ENCODE peak calls at places on chromosomes 5 and 9, in five cellular contexts. Q, K, P, W and M are unnamed samples.

GRCh38 chr9:112384690-112385089 is 4.8 kb downstream of the HSDL2 start:
- DNase-seq in P (no peak), W (no peak), Q (no peak), K (no peak), M (no peak)

GRCh38 chr5:24059006-24059405 is 551.6 kb downstream of the PRDM9 start:
- DNase-seq in Q (no peak), W (no peak), P (no peak), K (no peak), M (no peak)

GRCh38 chr9:26262431-26262830 is 584.2 kb upstream of the TUSC1 start:
- DNase-seq in P (no peak), K (no peak), Q (no peak), W (no peak), M (no peak)

GRCh38 chr5:411728-412127 is 31.2 kb upstream of the EXOC3 start:
- DNase-seq in P (no peak), W (no peak), K (peak; percentile 47), Q (peak; percentile 20), M (peak; percentile 48)

GRCh38 chr5:135243194-135244191 is 155.5 kb downstream of the MACROH2A1 start:
- DNase-seq in W (peak; percentile 20), P (no peak), K (no peak), Q (peak; percentile 54), M (no peak)

GRCh38 chr9:131116281-131117101 is 8.9 kb upstream of the NUP214 start:
- DNase-seq in K (peak; percentile 77), Q (peak; percentile 65), W (no peak), P (peak; percentile 57), M (peak; percentile 20)

GRCh38 chr9:114313186-114313585 is 9.7 kb upstream of the ORM1 start:
- DNase-seq in P (no peak), Q (no peak), W (no peak), K (peak; percentile 27), M (no peak)

GRCh38 chr9:120882935-120883607 is 6.1 kb upstream of the PHF19 start:
- DNase-seq in Q (no peak), P (no peak), W (no peak), K (no peak), M (no peak)

GRCh38 chr5:135694016-135694415 is 115.2 kb upstream of the CXCL14 start:
- DNase-seq in W (no peak), K (no peak), P (no peak), Q (no peak), M (no peak)

GRCh38 chr9:35729700-35730485 is 2.1 kb downstream of the TLN1 start:
- DNase-seq in Q (peak; percentile 80), W (no peak), K (peak; percentile 85), P (peak; percentile 61), M (peak; percentile 84)

GRCh38 chr5:850511-851006 is at the start of gene ZDHHC11:
- DNase-seq in K (peak; percentile 83), Q (peak; percentile 85), W (no peak), P (peak; percentile 44), M (peak; percentile 49)

GRCh38 chr5:55936100-55936693 is 58.6 kb downstream of the IL6ST start:
- DNase-seq in Q (peak; percentile 84), K (peak; percentile 92), P (peak; percentile 81), W (peak; percentile 63), M (peak; percentile 77)

GRCh38 chr5:633521-633955 is 21.4 kb downstream of the CEP72 start:
- DNase-seq in K (peak; percentile 68), W (no peak), P (no peak), Q (peak; percentile 57), M (no peak)

GRCh38 chr9:5750569-5750968 is 82.3 kb downstream of the ERMP1 start:
- DNase-seq in W (no peak), K (no peak), P (no peak), Q (no peak), M (no peak)

GRCh38 chr5:179908528-179908927 is 831 bp upstream of the TBC1D9B start:
- DNase-seq in K (no peak), W (no peak), P (no peak), Q (no peak), M (peak; percentile 92)

GRCh38 chr9:22005083-22005699 is 3.9 kb downstream of the CDKN2B start:
- DNase-seq in P (no peak), K (peak; percentile 46), Q (peak; percentile 47), W (no peak), M (peak; percentile 60)

GRCh38 chr5:176833286-176833685 is 22.9 kb downstream of the UNC5A start:
- DNase-seq in P (no peak), W (no peak), K (no peak), Q (no peak), M (no peak)

GRCh38 chr5:16508730-16509531 is 43.3 kb upstream of the ZNF622 start:
- DNase-seq in K (no peak), Q (peak; percentile 78), W (peak; percentile 87), P (peak; percentile 74), M (peak; percentile 67)

GRCh38 chr5:172770675-172771438 is at the start of gene DUSP1:
- DNase-seq in Q (peak; percentile 100), P (peak; percentile 99), K (peak; percentile 100), W (peak; percentile 100), M (peak; percentile 99)

GRCh38 chr5:79745255-79745654 is 55.6 kb downstream of the CMYA5 start:
- DNase-seq in Q (no peak), W (no peak), P (no peak), K (no peak), M (no peak)

GRCh38 chr5:115530426-115530825 is 14.1 kb downstream of the FEM1C start:
- DNase-seq in P (no peak), W (no peak), Q (no peak), K (no peak), M (no peak)

GRCh38 chr9:136925414-136926153 is 19.0 kb downstream of the FBXW5 start:
- DNase-seq in K (no peak), Q (peak; percentile 59), W (no peak), P (peak; percentile 74), M (no peak)

GRCh38 chr5:180323929-180324632 is 29.1 kb downstream of the GFPT2 start:
- DNase-seq in Q (no peak), K (no peak), P (no peak), W (no peak), M (peak; percentile 22)

GRCh38 chr5:173294673-173295320 is 33.4 kb downstream of the STC2 start:
- DNase-seq in K (peak; percentile 55), P (no peak), W (no peak), Q (no peak), M (no peak)

GRCh38 chr9:15959663-15960062 is 406.8 kb downstream of the CCDC171 start:
- DNase-seq in Q (no peak), K (no peak), W (no peak), P (no peak), M (no peak)

GRCh38 chr9:90801175-90801506 is 478 bp upstream of the SYK start:
- DNase-seq in K (no peak), W (no peak), Q (no peak), P (no peak), M (no peak)

GRCh38 chr5:119330367-119331183 is 25.2 kb upstream of the TNFAIP8 start:
- DNase-seq in K (no peak), P (no peak), W (no peak), Q (no peak), M (no peak)

GRCh38 chr5:16061163-16061562 is 118.4 kb downstream of the MARCHF11 start:
- DNase-seq in Q (no peak), K (no peak), P (no peak), W (no peak), M (no peak)

GRCh38 chr9:79829566-79830347 is 258.0 kb downstream of the TLE4 start:
- DNase-seq in W (no peak), P (no peak), K (no peak), Q (no peak), M (no peak)

GRCh38 chr5:83433891-83434290 is 37.7 kb upstream of the VCAN start:
- DNase-seq in W (no peak), Q (no peak), P (no peak), K (no peak), M (no peak)

GRCh38 chr9:98570663-98571440 is 137.9 kb downstream of the GABBR2 start:
- DNase-seq in K (no peak), W (no peak), Q (no peak), P (no peak), M (peak; percentile 73)
- H3K27me3 ChIP-seq in K (no peaks in the 10 kb centered on the region), W (no peaks in the 10 kb centered on the region), Q (no peaks in the 10 kb centered on the region), P (no peaks in the 10 kb centered on the region), M (no peaks in the 10 kb centered on the region)

DNA sequence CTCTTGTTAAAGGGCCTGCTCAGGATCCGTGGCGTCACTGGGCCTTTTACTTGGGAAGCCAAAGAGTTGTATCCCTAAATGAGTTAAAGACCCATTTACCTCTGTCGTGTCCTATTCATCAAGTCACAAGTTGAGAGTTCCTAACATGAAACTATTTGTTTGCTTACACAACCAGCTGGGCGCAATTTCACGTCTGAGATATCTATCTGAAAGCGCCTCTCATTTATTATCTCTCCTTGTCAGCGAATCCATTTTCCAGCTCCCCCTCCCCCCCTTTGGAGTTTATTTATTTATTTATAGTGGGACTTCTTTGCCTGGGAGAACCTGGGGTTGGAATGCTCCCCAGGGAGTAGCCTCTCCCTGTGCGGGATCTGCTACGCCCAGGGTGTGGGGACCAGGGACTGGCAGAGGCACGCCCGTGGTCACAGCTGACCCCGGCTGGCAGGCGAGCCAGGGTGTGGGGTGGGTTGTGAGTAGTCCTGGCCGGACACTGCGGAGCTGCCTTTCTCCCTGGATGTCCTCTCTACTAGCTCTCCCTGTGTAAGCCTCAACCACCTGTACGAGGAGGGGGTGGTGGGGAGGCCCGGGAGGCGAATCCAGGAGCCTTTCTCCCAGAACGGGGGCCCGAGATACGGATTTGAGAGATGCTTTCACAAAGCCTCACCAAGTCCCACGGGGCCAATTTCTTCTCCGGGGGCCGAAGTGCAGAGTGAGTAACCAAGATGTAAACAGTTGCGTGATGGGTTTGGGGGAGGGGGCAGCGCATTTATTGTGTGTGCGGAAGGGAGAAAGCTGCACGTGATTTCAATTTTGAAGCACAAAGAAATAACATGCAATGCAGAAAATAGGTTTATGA is 15.3 kb downstream of the NR2F1 start:
- DNase-seq in P (no peak), Q (no peak), K (no peak), W (no peak), M (peak; percentile 63)
- H3K27me3 ChIP-seq in P (peaks cover 93% of the 10 kb centered on the region), Q (peaks cover 96% of the 10 kb centered on the region), K (no peaks in the 10 kb centered on the region), W (peaks cover 34% of the 10 kb centered on the region), M (peaks cover 100% of the 10 kb centered on the region)

GRCh38 chr9:135711411-135711810 is 9.4 kb downstream of the KCNT1 start:
- DNase-seq in P (no peak), K (no peak), Q (no peak), W (no peak), M (no peak)
- H3K27me3 ChIP-seq in P (peaks cover 35% of the 10 kb centered on the region), K (no peaks in the 10 kb centered on the region), Q (peaks cover 37% of the 10 kb centered on the region), W (no peaks in the 10 kb centered on the region), M (no peaks in the 10 kb centered on the region)

DNA sequence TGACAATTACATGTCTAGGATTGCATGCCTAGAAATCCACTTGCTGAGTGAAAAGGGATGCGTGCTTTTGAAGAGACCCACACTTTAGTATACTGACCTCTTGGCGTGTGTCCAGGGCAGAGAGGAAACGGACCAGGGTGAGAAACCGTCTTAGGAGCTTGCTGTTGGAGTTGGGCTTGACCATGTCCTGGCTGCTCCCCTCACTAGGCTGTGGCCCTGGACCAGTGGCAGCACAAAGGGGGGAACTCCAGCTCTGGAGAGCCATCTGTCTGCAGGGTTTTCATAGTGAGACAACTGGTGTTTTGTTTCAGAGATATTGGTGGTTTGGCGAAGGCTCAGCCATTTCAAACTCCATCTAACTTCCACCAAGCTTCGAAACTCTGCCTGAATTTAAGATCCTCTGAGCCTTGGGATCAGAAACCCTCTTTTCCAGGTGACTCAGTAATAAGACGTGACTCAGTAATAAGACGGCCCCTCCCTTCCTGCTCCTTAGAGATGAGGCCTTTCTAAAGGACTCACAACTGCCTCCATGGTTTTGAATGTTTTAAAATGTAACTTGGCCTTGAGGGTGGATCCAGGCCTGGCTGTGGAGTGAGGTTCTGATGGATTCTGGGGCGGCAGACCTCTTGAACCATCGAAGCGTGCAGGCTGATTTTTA is 165.8 kb downstream of the MELK start:
- DNase-seq in P (no peak), K (no peak), W (no peak), Q (no peak), M (no peak)
- H3K27me3 ChIP-seq in P (peaks cover 60% of the 10 kb centered on the region), K (no peaks in the 10 kb centered on the region), W (no peaks in the 10 kb centered on the region), Q (peaks cover 47% of the 10 kb centered on the region), M (peaks cover 3% of the 10 kb centered on the region)

GRCh38 chr5:1855573-1855972 is 27.2 kb downstream of the IRX4 start:
- DNase-seq in Q (no peak), K (no peak), W (no peak), P (no peak), M (no peak)
- H3K27me3 ChIP-seq in Q (peaks cover 56% of the 10 kb centered on the region), K (no peaks in the 10 kb centered on the region), W (no peaks in the 10 kb centered on the region), P (peaks cover 14% of the 10 kb centered on the region), M (peaks cover 25% of the 10 kb centered on the region)